ENCODE peak calls at places on chromosomes 6 and 20, in four cellular contexts. One of them, this sample, is unnamed.

GRCh38 chr6:119182875-119183274 is 104.4 kb upstream of the FAM184A start:
- DNase-seq in activated CD4-positive, alpha-beta T cell treated with anti-CD3 and anti-CD28 coated beads for 4 hours: no peak
- DNase-seq in CD8-positive, alpha-beta memory T cell: no peak
- DNase-seq in SW480: no peak
- DNase-seq in this sample: no peak

GRCh38 chr6:144143878-144144277 is 6.4 kb upstream of the STX11 start:
- DNase-seq in SW480: no peak
- DNase-seq in activated CD4-positive, alpha-beta T cell treated with anti-CD3 and anti-CD28 coated beads for 4 hours: no peak
- DNase-seq in CD8-positive, alpha-beta memory T cell: no peak
- DNase-seq in this sample: no peak

GRCh38 chr6:75096986-75097385 is 108.9 kb downstream of the COL12A1 start:
- DNase-seq in CD8-positive, alpha-beta memory T cell: no peak
- DNase-seq in activated CD4-positive, alpha-beta T cell treated with anti-CD3 and anti-CD28 coated beads for 4 hours: no peak
- DNase-seq in SW480: no peak
- DNase-seq in this sample: no peak

GRCh38 chr6:135261872-135262725 is 81.0 kb downstream of the MYB start:
- DNase-seq in SW480: no peak
- DNase-seq in CD8-positive, alpha-beta memory T cell: no peak
- DNase-seq in activated CD4-positive, alpha-beta T cell treated with anti-CD3 and anti-CD28 coated beads for 4 hours: no peak
- DNase-seq in this sample: no peak

GRCh38 chr6:16446241-16446640 is 207.9 kb downstream of the GMPR start:
- DNase-seq in CD8-positive, alpha-beta memory T cell: no peak
- DNase-seq in SW480: no peak
- DNase-seq in activated CD4-positive, alpha-beta T cell treated with anti-CD3 and anti-CD28 coated beads for 4 hours: no peak
- DNase-seq in this sample: no peak

GRCh38 chr6:45184040-45184439 is 144.1 kb upstream of the RUNX2 start:
- DNase-seq in activated CD4-positive, alpha-beta T cell treated with anti-CD3 and anti-CD28 coated beads for 4 hours: no peak
- DNase-seq in SW480: no peak
- DNase-seq in CD8-positive, alpha-beta memory T cell: no peak
- DNase-seq in this sample: no peak

GRCh38 chr20:34997171-34997570 is 41.5 kb downstream of the MYH7B start:
- DNase-seq in activated CD4-positive, alpha-beta T cell treated with anti-CD3 and anti-CD28 coated beads for 4 hours: no peak
- DNase-seq in SW480: no peak
- DNase-seq in CD8-positive, alpha-beta memory T cell: no peak
- DNase-seq in this sample: no peak

GRCh38 chr6:10084276-10084993 is 330.4 kb downstream of the TFAP2A start:
- DNase-seq in CD8-positive, alpha-beta memory T cell: no peak
- DNase-seq in SW480: peak; percentile 89
- DNase-seq in activated CD4-positive, alpha-beta T cell treated with anti-CD3 and anti-CD28 coated beads for 4 hours: no peak
- DNase-seq in this sample: no peak

GRCh38 chr6:53573299-53573698 is 28.4 kb upstream of the GCLC start:
- DNase-seq in SW480: no peak
- DNase-seq in CD8-positive, alpha-beta memory T cell: no peak
- DNase-seq in activated CD4-positive, alpha-beta T cell treated with anti-CD3 and anti-CD28 coated beads for 4 hours: no peak
- DNase-seq in this sample: no peak

GRCh38 chr6:138404666-138405337 is 779 bp downstream of the HEBP2 start:
- DNase-seq in CD8-positive, alpha-beta memory T cell: peak; percentile 58
- DNase-seq in SW480: no peak
- DNase-seq in activated CD4-positive, alpha-beta T cell treated with anti-CD3 and anti-CD28 coated beads for 4 hours: peak; percentile 24
- DNase-seq in this sample: peak; percentile 20

GRCh38 chr6:125346143-125346925 is 44.6 kb upstream of the HDDC2 start:
- DNase-seq in SW480: no peak
- DNase-seq in CD8-positive, alpha-beta memory T cell: no peak
- DNase-seq in activated CD4-positive, alpha-beta T cell treated with anti-CD3 and anti-CD28 coated beads for 4 hours: no peak
- DNase-seq in this sample: no peak

GRCh38 chr6:99590728-99591672 is 15.6 kb upstream of the PRDM13 start:
- DNase-seq in SW480: no peak
- DNase-seq in CD8-positive, alpha-beta memory T cell: no peak
- DNase-seq in activated CD4-positive, alpha-beta T cell treated with anti-CD3 and anti-CD28 coated beads for 4 hours: no peak
- DNase-seq in this sample: no peak

GRCh38 chr20:44888226-44889103 is 3.0 kb downstream of the YWHAB start:
- DNase-seq in activated CD4-positive, alpha-beta T cell treated with anti-CD3 and anti-CD28 coated beads for 4 hours: no peak
- DNase-seq in SW480: no peak
- DNase-seq in CD8-positive, alpha-beta memory T cell: no peak
- DNase-seq in this sample: peak; percentile 22

GRCh38 chr6:73878403-73878802 is 182.4 kb downstream of the CD109 start:
- DNase-seq in activated CD4-positive, alpha-beta T cell treated with anti-CD3 and anti-CD28 coated beads for 4 hours: no peak
- DNase-seq in CD8-positive, alpha-beta memory T cell: no peak
- DNase-seq in SW480: no peak
- DNase-seq in this sample: no peak

GRCh38 chr6:36389353-36389752 is 1.9 kb upstream of the ETV7 start:
- DNase-seq in CD8-positive, alpha-beta memory T cell: no peak
- DNase-seq in activated CD4-positive, alpha-beta T cell treated with anti-CD3 and anti-CD28 coated beads for 4 hours: no peak
- DNase-seq in SW480: no peak
- DNase-seq in this sample: no peak

GRCh38 chr6:113595921-113596376 is 261.2 kb upstream of the MARCKS start:
- DNase-seq in SW480: no peak
- DNase-seq in activated CD4-positive, alpha-beta T cell treated with anti-CD3 and anti-CD28 coated beads for 4 hours: no peak
- DNase-seq in CD8-positive, alpha-beta memory T cell: no peak
- DNase-seq in this sample: no peak

GRCh38 chr6:6659600-6660327 is 71.2 kb downstream of the LY86 start:
- DNase-seq in SW480: no peak
- DNase-seq in activated CD4-positive, alpha-beta T cell treated with anti-CD3 and anti-CD28 coated beads for 4 hours: no peak
- DNase-seq in CD8-positive, alpha-beta memory T cell: no peak
- DNase-seq in this sample: no peak

GRCh38 chr6:47420394-47421371 is 56.9 kb upstream of the CD2AP start:
- DNase-seq in SW480: peak; percentile 29
- DNase-seq in CD8-positive, alpha-beta memory T cell: no peak
- DNase-seq in activated CD4-positive, alpha-beta T cell treated with anti-CD3 and anti-CD28 coated beads for 4 hours: no peak
- DNase-seq in this sample: peak; percentile 11

GRCh38 chr20:50020283-50020682 is 37.5 kb downstream of the SNAI1 start:
- DNase-seq in activated CD4-positive, alpha-beta T cell treated with anti-CD3 and anti-CD28 coated beads for 4 hours: no peak
- DNase-seq in CD8-positive, alpha-beta memory T cell: no peak
- DNase-seq in SW480: no peak
- DNase-seq in this sample: no peak